ENCODE peak calls at places on chromosomes 6 and 20, in four cellular contexts. O is colonic mucosa; F is naive thymus-derived CD4-positive, alpha-beta T cell; Z is testis. K is an unnamed sample.

GRCh38 chr6:8192067-8192466 is 89.7 kb upstream of the EEF1E1 start:
- DNase-seq in Z (no peak), F (no peak), O (no peak), K (no peak)

GRCh38 chr20:60306105-60306504 is 347.9 kb downstream of the CDH26 start:
- DNase-seq in F (no peak), O (no peak), Z (no peak), K (no peak)

GRCh38 chr6:51579013-51579412 is 508.4 kb downstream of the PKHD1 start:
- DNase-seq in Z (no peak), O (no peak), F (no peak), K (no peak)

GRCh38 chr6:25387483-25387882 is 108.3 kb downstream of the CARMIL1 start:
- DNase-seq in Z (no peak), O (no peak), F (no peak), K (no peak)

GRCh38 chr20:487655-488054 is 25.3 kb upstream of the TBC1D20 start:
- DNase-seq in Z (no peak), F (no peak), O (no peak), K (no peak)

GRCh38 chr20:51740838-51741237 is 27.4 kb downstream of the ATP9A start:
- DNase-seq in Z (no peak), F (no peak), O (no peak), K (no peak)

GRCh38 chr6:82954937-82955577 is 110.6 kb downstream of the UBE3D start:
- DNase-seq in O (no peak), Z (no peak), F (no peak), K (peak; percentile 1)

GRCh38 chr6:35647400-35647799 is 41.3 kb downstream of the FKBP5 start:
- DNase-seq in F (no peak), Z (no peak), O (no peak), K (no peak)

GRCh38 chr20:33710681-33711445 is 9.2 kb downstream of the PXMP4 start:
- DNase-seq in Z (no peak), O (no peak), F (no peak), K (no peak)

GRCh38 chr6:2448826-2449571 is 203.6 kb upstream of the GMDS start:
- DNase-seq in Z (peak; percentile 48), O (peak; percentile 61), F (no peak), K (peak; percentile 15)

GRCh38 chr6:30447237-30447636 is 42.1 kb upstream of the HLA-E start:
- DNase-seq in O (no peak), Z (no peak), F (no peak), K (no peak)

GRCh38 chr6:109322825-109323580 is 59.3 kb downstream of the CD164 start:
- DNase-seq in Z (peak; percentile 21), F (no peak), O (no peak), K (peak; percentile 33)

GRCh38 chr20:43681991-43682410 is 15.1 kb downstream of the MYBL2 start:
- DNase-seq in F (no peak), O (no peak), Z (no peak), K (peak; percentile 98)

GRCh38 chr6:107658920-107659879 is 164.9 kb downstream of the SCML4 start:
- DNase-seq in Z (no peak), F (no peak), O (no peak), K (peak; percentile 30)

GRCh38 chr6:107657373-107657754 is 166.7 kb downstream of the SCML4 start:
- DNase-seq in F (no peak), Z (no peak), O (no peak), K (no peak)

GRCh38 chr6:107656883-107657282 is 167.0 kb downstream of the SOBP start:
- DNase-seq in Z (no peak), O (no peak), F (no peak), K (no peak)

GRCh38 chr6:107656381-107656780 is 166.5 kb downstream of the SOBP start:
- DNase-seq in O (no peak), F (no peak), Z (no peak), K (no peak)

DNA sequence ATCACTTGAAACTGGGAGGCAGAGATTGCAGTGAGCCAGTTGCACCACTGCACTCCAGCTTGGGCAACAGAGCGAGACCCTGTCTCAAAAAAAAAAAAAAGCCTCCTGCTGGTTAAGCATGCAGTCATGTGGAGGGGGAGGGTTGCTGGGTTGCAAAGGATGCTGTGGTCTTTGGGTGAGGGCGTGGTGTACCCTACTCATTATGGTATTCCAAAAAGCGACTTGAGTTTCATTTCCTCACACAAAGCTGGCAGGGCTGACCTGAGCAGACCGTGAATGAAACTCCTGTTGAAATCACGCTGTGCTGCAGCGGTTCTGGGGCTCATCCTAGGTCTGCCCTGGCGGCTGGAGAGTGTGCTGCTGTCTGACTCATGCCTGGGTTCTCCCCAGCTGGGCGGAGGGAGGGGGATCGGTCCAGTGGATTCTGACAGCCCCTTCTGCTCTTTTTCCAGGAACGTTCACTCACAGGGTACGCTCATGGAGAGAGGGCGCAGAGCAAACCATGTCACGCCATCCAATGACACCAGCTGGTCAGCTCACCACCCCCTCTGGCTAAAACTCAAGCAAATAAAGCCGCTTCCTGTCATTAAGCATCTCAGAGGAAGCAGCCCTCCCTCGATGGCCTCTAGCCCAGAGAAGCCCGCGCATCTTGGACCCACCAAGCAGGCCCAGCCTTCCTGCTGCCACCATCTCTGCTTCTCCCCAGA is 166.2 kb downstream of the SCML4 start:
- DNase-seq in Z (no peak), O (peak; percentile 49), F (peak; percentile 53), K (peak; percentile 97)
- H3K4me3 ChIP-seq in Z (no peak overlapping the region), O (no peak overlapping the region), F (peak overlapping the region; percentile 34), K (peak overlapping the region; percentile 32)

DNA sequence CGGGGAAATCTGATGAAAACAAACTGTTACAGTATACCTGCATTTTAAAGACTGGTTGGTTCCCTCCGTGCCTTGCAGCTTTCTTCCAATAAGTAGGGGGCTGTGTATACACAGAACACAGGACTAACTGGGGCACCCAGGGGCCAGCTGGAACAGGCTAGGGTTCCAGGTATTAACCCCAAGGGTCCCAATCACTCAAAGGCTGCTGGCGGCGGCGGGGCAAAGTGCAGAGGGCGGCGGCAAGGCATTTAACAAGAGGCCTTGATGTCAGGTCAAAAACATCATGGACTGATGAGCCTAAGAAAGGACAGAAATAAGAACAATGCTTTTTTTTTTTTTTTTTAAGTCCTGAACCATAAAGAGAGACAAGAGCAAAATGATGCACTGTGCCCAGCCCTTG is 2.5 kb downstream of the PMEPA1 start:
- DNase-seq in O (no peak), Z (no peak), F (no peak), K (no peak)
- H3K4me3 ChIP-seq in O (peak overlapping the region; percentile 45), Z (no peak overlapping the region), F (no peak overlapping the region), K (no peak overlapping the region)

GRCh38 chr20:49043000-49043399 is 3.1 kb upstream of the CSE1L start:
- DNase-seq in Z (no peak), O (no peak), F (no peak), K (no peak)

GRCh38 chr20:49039854-49040253 is 6.3 kb upstream of the CSE1L start:
- DNase-seq in O (no peak), F (no peak), Z (no peak), K (no peak)

GRCh38 chr20:49046087-49046900 is at the start of gene CSE1L:
- DNase-seq in O (peak; percentile 95), Z (peak; percentile 97), F (peak; percentile 95), K (peak; percentile 83)

GRCh38 chr20:49045440-49046086 is 549 bp upstream of the CSE1L start:
- DNase-seq in F (no peak), O (peak; percentile 36), Z (no peak), K (no peak)
- H3K4me3 ChIP-seq in F (peak overlapping the region; percentile 99), O (peak overlapping the region; percentile 96), Z (peak overlapping the region; percentile 95), K (peak overlapping the region; percentile 96)

DNA sequence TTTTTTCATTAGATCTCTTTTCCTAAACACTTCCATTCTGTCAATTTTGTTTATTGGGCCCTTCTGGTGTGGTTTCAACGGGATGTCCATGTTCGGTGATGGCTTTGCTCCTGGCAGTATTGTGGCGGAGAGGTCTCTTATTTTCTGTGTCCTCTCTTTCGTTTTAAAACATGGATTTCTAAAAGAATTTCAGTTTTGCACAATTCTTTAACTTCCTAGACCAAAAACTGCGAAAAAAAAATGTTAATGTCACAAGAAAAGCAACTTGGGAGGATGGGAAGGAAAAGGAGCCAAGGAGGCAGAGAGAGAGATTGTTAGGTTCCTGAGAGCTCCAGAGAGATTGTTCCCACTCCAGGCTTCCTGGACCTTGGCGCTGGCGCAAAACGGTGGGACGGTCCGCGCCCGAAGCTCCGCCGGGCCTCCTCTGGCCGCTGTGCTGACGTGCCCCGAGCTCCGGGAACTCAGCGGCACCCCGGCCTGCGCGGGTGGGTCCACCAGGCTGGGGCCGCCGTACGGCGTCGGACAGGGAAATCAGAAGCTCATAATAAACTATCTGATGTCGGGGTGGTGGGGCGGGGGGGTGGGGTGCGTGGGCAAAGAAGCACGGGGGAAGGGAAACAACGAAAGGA is 887 bp upstream of the OLIG3 start:
- DNase-seq in F (no peak), Z (no peak), O (no peak), K (no peak)
- H3K4me3 ChIP-seq in F (no peak overlapping the region), Z (no peak overlapping the region), O (no peak overlapping the region), K (no peak overlapping the region)

DNA sequence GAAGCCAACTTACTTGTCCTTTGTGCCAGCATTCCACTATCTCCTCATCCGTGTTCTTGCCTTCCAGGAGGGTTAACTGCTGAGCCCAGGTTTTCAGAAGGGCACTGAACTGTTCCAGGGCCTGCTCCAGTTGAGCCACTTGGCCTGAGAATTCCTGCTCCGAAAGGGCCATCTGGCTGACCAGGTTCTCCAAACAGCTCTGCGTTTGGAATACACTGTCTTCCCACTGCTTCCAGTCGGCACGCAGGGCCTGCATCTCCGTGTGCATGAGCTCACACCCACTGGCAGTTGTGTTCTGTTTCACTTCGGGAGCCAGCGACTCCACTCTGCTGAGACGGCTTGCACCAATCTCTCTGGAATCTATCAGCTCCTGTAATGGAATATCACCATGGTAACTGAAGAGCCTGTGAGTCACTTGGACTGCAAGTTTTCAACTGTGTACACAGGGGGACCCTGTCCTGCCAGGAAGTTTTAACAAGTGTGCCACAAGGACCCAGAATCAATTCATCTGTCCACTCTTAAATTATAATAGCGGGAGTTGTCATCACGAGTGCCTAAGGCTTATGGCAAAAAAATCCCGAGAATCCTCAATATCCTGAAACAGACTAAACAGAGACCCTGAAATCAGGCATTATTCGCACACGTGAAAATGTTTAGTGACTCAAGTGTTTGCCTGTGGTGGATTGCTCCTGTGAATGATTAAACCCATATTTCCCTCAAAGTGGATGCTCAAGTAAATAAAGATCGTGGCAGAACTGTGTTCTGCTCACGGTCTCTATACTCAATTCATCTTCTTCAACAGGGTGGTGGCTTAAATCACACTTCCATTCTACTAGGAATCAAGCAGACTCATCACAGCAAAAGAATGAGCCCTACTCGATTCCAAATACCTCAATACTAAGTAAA is 255.9 kb downstream of the SYNE1 start:
- DNase-seq in O (peak; percentile 44), F (no peak), Z (peak; percentile 65), K (no peak)
- H3K4me3 ChIP-seq in O (peak overlapping the region; percentile 4), F (no peak overlapping the region), Z (peak overlapping the region; percentile 53), K (no peak overlapping the region)

GRCh38 chr6:44224978-44225330 is 1.6 kb downstream of the SLC29A1 start:
- DNase-seq in O (no peak), Z (no peak), F (no peak), K (no peak)
- H3K4me3 ChIP-seq in O (no peak overlapping the region), Z (no peak overlapping the region), F (no peak overlapping the region), K (peak overlapping the region; percentile 78)

GRCh38 chr6:39794231-39794630 is 2.1 kb downstream of the DAAM2 start:
- DNase-seq in O (no peak), F (no peak), Z (no peak), K (no peak)
- H3K4me3 ChIP-seq in O (no peak overlapping the region), F (no peak overlapping the region), Z (no peak overlapping the region), K (no peak overlapping the region)

DNA sequence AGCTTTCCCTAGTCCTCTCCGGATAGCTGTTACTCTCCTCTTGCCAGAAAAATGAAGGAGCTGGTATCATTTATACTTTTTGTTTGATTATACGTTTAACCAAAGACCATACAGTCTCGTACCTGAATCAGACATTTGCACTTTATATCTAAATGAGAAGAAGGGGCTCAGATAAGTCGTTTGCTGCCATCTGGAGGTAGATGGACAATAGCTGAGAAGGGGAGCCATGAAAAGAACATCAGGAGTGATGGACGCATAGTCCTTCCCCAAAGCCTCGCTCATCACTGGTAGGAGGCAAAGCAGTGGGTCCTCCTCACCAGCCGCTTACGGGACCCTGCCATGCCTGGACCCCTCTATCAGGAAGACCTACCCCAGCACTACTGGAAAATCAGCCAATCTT is 45.4 kb downstream of the RPF2 start:
- DNase-seq in F (no peak), O (no peak), Z (no peak), K (no peak)
- H3K4me3 ChIP-seq in F (no peak overlapping the region), O (no peak overlapping the region), Z (no peak overlapping the region), K (no peak overlapping the region)

K was measured in GM12864.